ENCODE peak calls at places on chromosomes 12 and 14, in four cellular contexts. One of them, this sample, is unnamed.

GRCh38 chr14:23248601-23249000 is 10.9 kb downstream of the RNF212B start:
- DNase-seq in cardiac fibroblast: no peak
- DNase-seq in D721Med: no peak
- DNase-seq in A549: no peak
- DNase-seq in this sample: no peak

GRCh38 chr12:79347852-79348251 is 342.9 kb downstream of the PAWR start:
- DNase-seq in cardiac fibroblast: no peak
- DNase-seq in D721Med: no peak
- DNase-seq in A549: no peak
- DNase-seq in this sample: no peak

GRCh38 chr12:56155256-56155845 is 2.8 kb upstream of the MYL6 start:
- DNase-seq in cardiac fibroblast: no peak
- DNase-seq in D721Med: no peak
- DNase-seq in A549: no peak
- DNase-seq in this sample: no peak

GRCh38 chr12:110615171-110615570 is 1.2 kb downstream of the TCTN1 start:
- DNase-seq in cardiac fibroblast: no peak
- DNase-seq in D721Med: no peak
- DNase-seq in A549: no peak
- DNase-seq in this sample: no peak

GRCh38 chr12:65532744-65533143 is 254.3 kb downstream of the MSRB3 start:
- DNase-seq in cardiac fibroblast: peak
- DNase-seq in D721Med: no peak
- DNase-seq in A549: no peak
- DNase-seq in this sample: peak

GRCh38 chr12:54140958-54141388 is 47.8 kb downstream of the SMUG1 start:
- DNase-seq in cardiac fibroblast: no peak
- DNase-seq in D721Med: no peak
- DNase-seq in A549: no peak
- DNase-seq in this sample: peak

GRCh38 chr14:101780887-101781239 is 19.4 kb downstream of the PPP2R5C start:
- DNase-seq in cardiac fibroblast: no peak
- DNase-seq in D721Med: no peak
- DNase-seq in A549: no peak
- DNase-seq in this sample: peak

GRCh38 chr14:94753067-94753466 is 16.8 kb downstream of the GSC start:
- DNase-seq in cardiac fibroblast: no peak
- DNase-seq in D721Med: no peak
- DNase-seq in A549: no peak
- DNase-seq in this sample: no peak

GRCh38 chr12:57268264-57268663 is 17.3 kb upstream of the STAC3 start:
- DNase-seq in cardiac fibroblast: peak
- DNase-seq in D721Med: no peak
- DNase-seq in A549: peak
- DNase-seq in this sample: no peak

GRCh38 chr14:99773496-99774203 is 19.6 kb upstream of the EML1 start:
- DNase-seq in cardiac fibroblast: no peak
- DNase-seq in D721Med: no peak
- DNase-seq in A549: no peak
- DNase-seq in this sample: no peak

GRCh38 chr14:80572666-80573065 is 361.4 kb upstream of the DIO2 start:
- DNase-seq in cardiac fibroblast: no peak
- DNase-seq in D721Med: no peak
- DNase-seq in A549: peak
- DNase-seq in this sample: no peak

GRCh38 chr12:123047289-123047688 is 66.8 kb downstream of the ARL6IP4 start:
- DNase-seq in cardiac fibroblast: no peak
- DNase-seq in D721Med: no peak
- DNase-seq in A549: no peak
- DNase-seq in this sample: no peak

GRCh38 chr14:93041830-93042229 is 73.9 kb downstream of the ITPK1 start:
- DNase-seq in cardiac fibroblast: no peak
- DNase-seq in D721Med: no peak
- DNase-seq in A549: no peak
- DNase-seq in this sample: no peak

GRCh38 chr14:87615822-87616679 is 376.9 kb downstream of the GALC start:
- DNase-seq in cardiac fibroblast: peak
- DNase-seq in D721Med: peak
- DNase-seq in A549: peak
- DNase-seq in this sample: peak

GRCh38 chr12:76685246-76685678 is 78.7 kb upstream of the ZDHHC17 start:
- DNase-seq in cardiac fibroblast: no peak
- DNase-seq in D721Med: no peak
- DNase-seq in A549: peak
- DNase-seq in this sample: peak

GRCh38 chr14:56474419-56475022 is 105.1 kb upstream of the TMEM260 start:
- DNase-seq in cardiac fibroblast: peak
- DNase-seq in D721Med: no peak
- DNase-seq in A549: peak
- DNase-seq in this sample: peak

GRCh38 chr12:65786041-65786440 is 38.2 kb upstream of the HMGA2 start:
- DNase-seq in cardiac fibroblast: no peak
- DNase-seq in D721Med: no peak
- DNase-seq in A549: no peak
- DNase-seq in this sample: no peak

GRCh38 chr12:6434205-6435180 is 10.3 kb upstream of the CD27 start:
- DNase-seq in cardiac fibroblast: no peak
- DNase-seq in D721Med: no peak
- DNase-seq in A549: no peak
- DNase-seq in this sample: no peak

GRCh38 chr14:104687601-104688504 is 1.6 kb upstream of the INF2 start:
- DNase-seq in cardiac fibroblast: peak
- DNase-seq in D721Med: no peak
- DNase-seq in A549: peak
- DNase-seq in this sample: peak

GRCh38 chr14:36066636-36067035 is 109.9 kb downstream of the PTCSC3 start:
- DNase-seq in cardiac fibroblast: no peak
- DNase-seq in D721Med: no peak
- DNase-seq in A549: no peak
- DNase-seq in this sample: no peak

GRCh38 chr12:101299346-101299745 is 19.4 kb downstream of the UTP20 start:
- DNase-seq in cardiac fibroblast: peak
- DNase-seq in D721Med: no peak
- DNase-seq in A549: no peak
- DNase-seq in this sample: no peak

GRCh38 chr12:25182765-25183164 is 12.2 kb downstream of the DNAI7 start:
- DNase-seq in cardiac fibroblast: no peak
- DNase-seq in D721Med: no peak
- DNase-seq in A549: no peak
- DNase-seq in this sample: no peak

GRCh38 chr14:24249230-24250021 is 7.0 kb upstream of the TINF2 start:
- DNase-seq in cardiac fibroblast: no peak
- DNase-seq in D721Med: no peak
- DNase-seq in A549: no peak
- DNase-seq in this sample: no peak

GRCh38 chr14:83826838-83827237 is 1703.1 kb upstream of the FLRT2 start:
- DNase-seq in cardiac fibroblast: peak
- DNase-seq in D721Med: no peak
- DNase-seq in A549: peak
- DNase-seq in this sample: no peak

GRCh38 chr12:89433634-89434033 is 81.3 kb upstream of the DUSP6 start:
- DNase-seq in cardiac fibroblast: peak
- DNase-seq in D721Med: no peak
- DNase-seq in A549: no peak
- DNase-seq in this sample: no peak

GRCh38 chr12:28512876-28513275 is 322.6 kb downstream of the CCDC91 start:
- DNase-seq in cardiac fibroblast: no peak
- DNase-seq in D721Med: no peak
- DNase-seq in A549: no peak
- DNase-seq in this sample: no peak

GRCh38 chr12:12572659-12573058 is 10.0 kb upstream of the DUSP16 start:
- DNase-seq in cardiac fibroblast: no peak
- DNase-seq in D721Med: no peak
- DNase-seq in A549: no peak
- DNase-seq in this sample: no peak

GRCh38 chr12:5736527-5736926 is 208.5 kb downstream of the ANO2 start:
- DNase-seq in cardiac fibroblast: no peak
- DNase-seq in D721Med: no peak
- DNase-seq in A549: no peak
- DNase-seq in this sample: no peak

GRCh38 chr12:27344760-27345159 is 12.1 kb downstream of the BMAL2 start:
- DNase-seq in cardiac fibroblast: no peak
- DNase-seq in D721Med: no peak
- DNase-seq in A549: no peak
- DNase-seq in this sample: no peak

GRCh38 chr12:53756300-53757094 is 4.7 kb upstream of the CISTR start:
- DNase-seq in cardiac fibroblast: no peak
- DNase-seq in D721Med: no peak
- DNase-seq in A549: no peak
- DNase-seq in this sample: no peak

GRCh38 chr12:124767075-124767821 is 96.4 kb downstream of the SCARB1 start:
- DNase-seq in cardiac fibroblast: peak
- DNase-seq in D721Med: peak
- DNase-seq in A549: peak
- DNase-seq in this sample: peak

GRCh38 chr12:105933671-105934665 is 204.8 kb downstream of the NUAK1 start:
- DNase-seq in cardiac fibroblast: peak
- DNase-seq in D721Med: no peak
- DNase-seq in A549: peak
- DNase-seq in this sample: peak

GRCh38 chr14:57136669-57137068 is 132.0 kb downstream of the EXOC5 start:
- DNase-seq in cardiac fibroblast: no peak
- DNase-seq in D721Med: no peak
- DNase-seq in A549: no peak
- DNase-seq in this sample: no peak

GRCh38 chr12:106309671-106310313 is 7.3 kb downstream of the TCP11L2 start:
- DNase-seq in cardiac fibroblast: peak
- DNase-seq in D721Med: no peak
- DNase-seq in A549: no peak
- DNase-seq in this sample: no peak

GRCh38 chr12:106369624-106370346 is 12.2 kb downstream of the POLR3B start:
- DNase-seq in cardiac fibroblast: peak
- DNase-seq in D721Med: no peak
- DNase-seq in A549: peak
- DNase-seq in this sample: peak

GRCh38 chr14:71473843-71474242 is 458.4 kb upstream of the RGS6 start:
- DNase-seq in cardiac fibroblast: no peak
- DNase-seq in D721Med: no peak
- DNase-seq in A549: no peak
- DNase-seq in this sample: no peak

GRCh38 chr12:89883630-89884364 is 175.2 kb upstream of the ATP2B1 start:
- DNase-seq in cardiac fibroblast: peak
- DNase-seq in D721Med: no peak
- DNase-seq in A549: no peak
- DNase-seq in this sample: no peak

GRCh38 chr12:72141381-72141780 is 130.8 kb upstream of the TRHDE start:
- DNase-seq in cardiac fibroblast: peak
- DNase-seq in D721Med: no peak
- DNase-seq in A549: peak
- DNase-seq in this sample: no peak
- TF ChIP-seq CTCF in cardiac fibroblast: no peak
- TF ChIP-seq CTCF in D721Med: no peak
- TF ChIP-seq CTCF in A549: no peak
- TF ChIP-seq CTCF in this sample: peak

GRCh38 chr14:90302529-90303303 is 29.0 kb downstream of the NRDE2 start:
- DNase-seq in cardiac fibroblast: no peak
- DNase-seq in D721Med: no peak
- DNase-seq in A549: no peak
- DNase-seq in this sample: no peak

GRCh38 chr14:90303382-90303943 is 28.3 kb downstream of the NRDE2 start:
- DNase-seq in cardiac fibroblast: no peak
- DNase-seq in D721Med: no peak
- DNase-seq in A549: no peak
- DNase-seq in this sample: peak

GRCh38 chr14:90301122-90301521 is 30.6 kb downstream of the NRDE2 start:
- DNase-seq in cardiac fibroblast: no peak
- DNase-seq in D721Med: no peak
- DNase-seq in A549: no peak
- DNase-seq in this sample: no peak

GRCh38 chr14:90300649-90301048 is 31.1 kb downstream of the NRDE2 start:
- DNase-seq in cardiac fibroblast: peak
- DNase-seq in D721Med: no peak
- DNase-seq in A549: no peak
- DNase-seq in this sample: no peak

GRCh38 chr14:90301580-90302181 is 30.1 kb downstream of the NRDE2 start:
- DNase-seq in cardiac fibroblast: peak
- DNase-seq in D721Med: no peak
- DNase-seq in A549: peak
- DNase-seq in this sample: peak
- TF ChIP-seq CTCF in cardiac fibroblast: peak
- TF ChIP-seq CTCF in D721Med: peak
- TF ChIP-seq CTCF in A549: peak
- TF ChIP-seq CTCF in this sample: peak

DNA sequence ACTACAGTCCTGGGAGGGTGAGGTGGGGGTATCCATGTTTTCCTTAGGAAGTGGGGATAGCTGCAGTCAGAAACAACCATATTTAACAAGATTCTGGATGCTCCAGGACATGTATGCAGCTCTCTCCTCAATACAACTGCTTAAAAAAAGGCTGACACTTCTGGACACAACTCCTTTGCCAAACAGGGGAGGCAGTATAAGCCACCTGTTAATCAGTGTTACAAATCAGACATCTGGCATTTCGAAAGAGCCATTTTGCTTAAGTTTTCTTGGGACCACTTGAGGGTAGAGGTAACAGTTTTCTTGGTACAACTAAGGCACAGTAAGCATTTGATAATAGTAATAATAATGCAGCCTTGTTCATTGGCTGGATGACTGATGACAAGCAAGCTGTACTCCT is 47.1 kb downstream of the RPGRIP1 start:
- DNase-seq in cardiac fibroblast: no peak
- DNase-seq in D721Med: no peak
- DNase-seq in A549: peak
- DNase-seq in this sample: no peak
- TF ChIP-seq CTCF in cardiac fibroblast: no peak
- TF ChIP-seq CTCF in D721Med: peak
- TF ChIP-seq CTCF in A549: no peak
- TF ChIP-seq CTCF in this sample: no peak

GRCh38 chr12:130160306-130160705 is 2.0 kb upstream of the FZD10 start:
- DNase-seq in cardiac fibroblast: no peak
- DNase-seq in D721Med: no peak
- DNase-seq in A549: no peak
- DNase-seq in this sample: no peak
- TF ChIP-seq CTCF in cardiac fibroblast: no peak
- TF ChIP-seq CTCF in D721Med: no peak
- TF ChIP-seq CTCF in A549: no peak
- TF ChIP-seq CTCF in this sample: no peak

GRCh38 chr12:121061831-121062230 is 22.8 kb upstream of the OASL start:
- DNase-seq in cardiac fibroblast: peak
- DNase-seq in D721Med: no peak
- DNase-seq in A549: peak
- DNase-seq in this sample: no peak
- TF ChIP-seq CTCF in cardiac fibroblast: peak
- TF ChIP-seq CTCF in D721Med: peak
- TF ChIP-seq CTCF in A549: peak
- TF ChIP-seq CTCF in this sample: peak

This sample was measured in hepatocyte.